ENCODE peak calls at places on chromosomes 11 and 22, in seven cellular contexts. T is activated CD4-positive, alpha-beta T cell treated with anti-CD3 and anti-CD28 coated beads, Interleukin-2, amount 50 U/mL, for 1 hour; V is NCI-H1436 treated with DMSO at 0.1 percent for 48 hours; W is CD8-positive, alpha-beta T cell; S is heart left ventricle; Y is activated CD8-positive, alpha-beta memory T cell treated with anti-CD3 and anti-CD28 coated beads, Interleukin-2, amount 50 U/mL, for 4 hours; X is stimulated activated CD8-positive, alpha-beta memory T cell treated with anti-CD3 and anti-CD28 coated beads, Interleukin-12 subunit alpha, Interleukin-12 subunit beta, amount 100 ng/mL, for 4 hours. O is an unnamed sample.

GRCh38 chr22:23556026-23556620 is 24.0 kb downstream of the IGLL1 start:
- DNase-seq in T (no peak), V (no peak), W (no peak), S (no peak), Y (peak; percentile 5), X (no peak), O (no peak)

GRCh38 chr22:19483481-19484244 is 3.9 kb downstream of the CDC45 start:
- DNase-seq in T (no peak), V (no peak), W (no peak), S (no peak), Y (no peak), X (no peak), O (no peak)

GRCh38 chr11:94583885-94584500 is 16.8 kb downstream of the PIWIL4 start:
- DNase-seq in T (no peak), V (no peak), W (no peak), S (no peak), Y (no peak), X (no peak), O (no peak)

GRCh38 chr11:55673860-55674259 is 11.9 kb downstream of the OR4C6 start:
- DNase-seq in T (no peak), V (no peak), W (no peak), S (no peak), Y (no peak), X (no peak), O (no peak)

GRCh38 chr11:65308281-65308891 is 6.3 kb upstream of the CDC42EP2 start:
- DNase-seq in T (no peak), V (no peak), W (no peak), S (peak; percentile 81), Y (no peak), X (no peak), O (no peak)

GRCh38 chr11:128503231-128503991 is 83.9 kb downstream of the ETS1 start:
- DNase-seq in T (no peak), V (no peak), W (peak; percentile 52), S (no peak), Y (no peak), X (no peak), O (peak; percentile 46)

GRCh38 chr11:95157824-95158223 is 68.2 kb downstream of the ENDOD1 start:
- DNase-seq in T (no peak), V (no peak), W (no peak), S (no peak), Y (no peak), X (no peak), O (no peak)

GRCh38 chr11:88106685-88107084 is 68.6 kb downstream of the RAB38 start:
- DNase-seq in T (no peak), V (no peak), W (no peak), S (no peak), Y (no peak), X (no peak), O (no peak)

GRCh38 chr22:49705216-49705600 is 122.5 kb downstream of the BRD1 start:
- DNase-seq in T (no peak), V (no peak), W (no peak), S (no peak), Y (no peak), X (no peak), O (no peak)

GRCh38 chr11:100328626-100329340 is 358.3 kb upstream of the ARHGAP42 start:
- DNase-seq in T (no peak), V (no peak), W (no peak), S (no peak), Y (no peak), X (no peak), O (no peak)

GRCh38 chr22:39299829-39300178 is 19.6 kb downstream of the RPL3 start:
- DNase-seq in T (no peak), V (no peak), W (no peak), S (no peak), Y (no peak), X (no peak), O (no peak)

GRCh38 chr22:48089601-48090331 is 1327.3 kb downstream of the TBC1D22A start:
- DNase-seq in T (no peak), V (no peak), W (no peak), S (no peak), Y (no peak), X (no peak), O (no peak)

GRCh38 chr22:39030705-39031104 is 9.8 kb downstream of the APOBEC3D start:
- DNase-seq in T (no peak), V (no peak), W (no peak), S (no peak), Y (no peak), X (no peak), O (no peak)

GRCh38 chr22:32695451-32695891 is 106.0 kb upstream of the TIMP3 start:
- DNase-seq in T (no peak), V (no peak), W (no peak), S (no peak), Y (no peak), X (no peak), O (no peak)

GRCh38 chr11:134379241-134379640 is 32.8 kb downstream of the B3GAT1 start:
- DNase-seq in T (no peak), V (no peak), W (no peak), S (no peak), Y (no peak), X (no peak), O (no peak)

O was measured in CD4-positive, CD25-positive, alpha-beta regulatory T cell.